ENCODE peak calls at places on chromosome 17, in six cellular contexts. One of them, this sample, is unnamed.

GRCh38 chr17:36674278-36674650 is 72.9 kb downstream of the MRM1 start:
- DNase-seq in GM19239: no peak
- DNase-seq in GM03348: no peak
- DNase-seq in dorsolateral prefrontal cortex: no peak
- DNase-seq in activated CD4-positive, alpha-beta T cell treated with anti-CD3 and anti-CD28 coated beads for 24 hours: no peak
- DNase-seq in GM12878: no peak
- DNase-seq in this sample: no peak

GRCh38 chr17:5587431-5588032 is 3.2 kb upstream of the NLRP1 start:
- DNase-seq in GM19239: peak
- DNase-seq in GM03348: peak
- DNase-seq in dorsolateral prefrontal cortex: no peak
- DNase-seq in activated CD4-positive, alpha-beta T cell treated with anti-CD3 and anti-CD28 coated beads for 24 hours: peak
- DNase-seq in GM12878: no peak
- DNase-seq in this sample: peak

GRCh38 chr17:77228224-77229215 is 87.8 kb downstream of the SEC14L1 start:
- DNase-seq in GM19239: no peak
- DNase-seq in GM03348: no peak
- DNase-seq in dorsolateral prefrontal cortex: no peak
- DNase-seq in activated CD4-positive, alpha-beta T cell treated with anti-CD3 and anti-CD28 coated beads for 24 hours: no peak
- DNase-seq in GM12878: no peak
- DNase-seq in this sample: peak

GRCh38 chr17:64095144-64095882 is 34.6 kb downstream of the ERN1 start:
- DNase-seq in GM19239: no peak
- DNase-seq in GM03348: no peak
- DNase-seq in dorsolateral prefrontal cortex: no peak
- DNase-seq in activated CD4-positive, alpha-beta T cell treated with anti-CD3 and anti-CD28 coated beads for 24 hours: no peak
- DNase-seq in GM12878: no peak
- DNase-seq in this sample: no peak

GRCh38 chr17:3903881-3904286 is 11.0 kb upstream of the CAMKK1 start:
- DNase-seq in GM19239: no peak
- DNase-seq in GM03348: no peak
- DNase-seq in dorsolateral prefrontal cortex: no peak
- DNase-seq in activated CD4-positive, alpha-beta T cell treated with anti-CD3 and anti-CD28 coated beads for 24 hours: no peak
- DNase-seq in GM12878: no peak
- DNase-seq in this sample: no peak

GRCh38 chr17:67818110-67819002 is 6.9 kb upstream of the BPTF start:
- DNase-seq in GM19239: peak
- DNase-seq in GM03348: no peak
- DNase-seq in dorsolateral prefrontal cortex: no peak
- DNase-seq in activated CD4-positive, alpha-beta T cell treated with anti-CD3 and anti-CD28 coated beads for 24 hours: no peak
- DNase-seq in GM12878: peak
- DNase-seq in this sample: no peak

GRCh38 chr17:72258711-72259110 is 137.9 kb downstream of the SOX9 start:
- DNase-seq in GM19239: no peak
- DNase-seq in GM03348: no peak
- DNase-seq in dorsolateral prefrontal cortex: no peak
- DNase-seq in activated CD4-positive, alpha-beta T cell treated with anti-CD3 and anti-CD28 coated beads for 24 hours: no peak
- DNase-seq in GM12878: no peak
- DNase-seq in this sample: no peak

GRCh38 chr17:47872651-47873161 is 21.7 kb upstream of the SP6 start:
- DNase-seq in GM19239: no peak
- DNase-seq in GM03348: peak
- DNase-seq in dorsolateral prefrontal cortex: no peak
- DNase-seq in activated CD4-positive, alpha-beta T cell treated with anti-CD3 and anti-CD28 coated beads for 24 hours: no peak
- DNase-seq in GM12878: no peak
- DNase-seq in this sample: no peak

GRCh38 chr17:70390059-70390458 is 220.7 kb downstream of the KCNJ2 start:
- DNase-seq in GM19239: no peak
- DNase-seq in GM03348: no peak
- DNase-seq in dorsolateral prefrontal cortex: no peak
- DNase-seq in activated CD4-positive, alpha-beta T cell treated with anti-CD3 and anti-CD28 coated beads for 24 hours: no peak
- DNase-seq in GM12878: no peak
- DNase-seq in this sample: no peak

GRCh38 chr17:54899721-54900456 is 763 bp upstream of the TOM1L1 start:
- DNase-seq in GM19239: no peak
- DNase-seq in GM03348: no peak
- DNase-seq in dorsolateral prefrontal cortex: no peak
- DNase-seq in activated CD4-positive, alpha-beta T cell treated with anti-CD3 and anti-CD28 coated beads for 24 hours: no peak
- DNase-seq in GM12878: no peak
- DNase-seq in this sample: no peak

GRCh38 chr17:60594747-60595146 is 5.2 kb upstream of the PPM1D start:
- DNase-seq in GM19239: no peak
- DNase-seq in GM03348: no peak
- DNase-seq in dorsolateral prefrontal cortex: no peak
- DNase-seq in activated CD4-positive, alpha-beta T cell treated with anti-CD3 and anti-CD28 coated beads for 24 hours: no peak
- DNase-seq in GM12878: no peak
- DNase-seq in this sample: no peak

GRCh38 chr17:4711671-4712111 is 1.3 kb downstream of the ARRB2 start:
- DNase-seq in GM19239: no peak
- DNase-seq in GM03348: no peak
- DNase-seq in dorsolateral prefrontal cortex: no peak
- DNase-seq in activated CD4-positive, alpha-beta T cell treated with anti-CD3 and anti-CD28 coated beads for 24 hours: no peak
- DNase-seq in GM12878: no peak
- DNase-seq in this sample: no peak

GRCh38 chr17:42221886-42222745 is 27.8 kb upstream of the GHDC start:
- DNase-seq in GM19239: peak
- DNase-seq in GM03348: peak
- DNase-seq in dorsolateral prefrontal cortex: peak
- DNase-seq in activated CD4-positive, alpha-beta T cell treated with anti-CD3 and anti-CD28 coated beads for 24 hours: peak
- DNase-seq in GM12878: no peak
- DNase-seq in this sample: peak

GRCh38 chr17:72407336-72408121 is 286.7 kb downstream of the SOX9 start:
- DNase-seq in GM19239: peak
- DNase-seq in GM03348: peak
- DNase-seq in dorsolateral prefrontal cortex: peak
- DNase-seq in activated CD4-positive, alpha-beta T cell treated with anti-CD3 and anti-CD28 coated beads for 24 hours: no peak
- DNase-seq in GM12878: no peak
- DNase-seq in this sample: peak

GRCh38 chr17:32496348-32497078 is 9.7 kb downstream of the CDK5R1 start:
- DNase-seq in GM19239: no peak
- DNase-seq in GM03348: peak
- DNase-seq in dorsolateral prefrontal cortex: no peak
- DNase-seq in activated CD4-positive, alpha-beta T cell treated with anti-CD3 and anti-CD28 coated beads for 24 hours: no peak
- DNase-seq in GM12878: no peak
- DNase-seq in this sample: no peak

GRCh38 chr17:35766903-35767510 is 6.3 kb downstream of the C17orf50 start:
- DNase-seq in GM19239: peak
- DNase-seq in GM03348: peak
- DNase-seq in dorsolateral prefrontal cortex: no peak
- DNase-seq in activated CD4-positive, alpha-beta T cell treated with anti-CD3 and anti-CD28 coated beads for 24 hours: peak
- DNase-seq in GM12878: no peak
- DNase-seq in this sample: no peak

GRCh38 chr17:45276031-45276430 is 14.1 kb upstream of the SPATA32 start:
- DNase-seq in GM19239: no peak
- DNase-seq in GM03348: no peak
- DNase-seq in dorsolateral prefrontal cortex: no peak
- DNase-seq in activated CD4-positive, alpha-beta T cell treated with anti-CD3 and anti-CD28 coated beads for 24 hours: no peak
- DNase-seq in GM12878: no peak
- DNase-seq in this sample: no peak

GRCh38 chr17:9054611-9055010 is 33.3 kb downstream of the NTN1 start:
- DNase-seq in GM19239: no peak
- DNase-seq in GM03348: no peak
- DNase-seq in dorsolateral prefrontal cortex: no peak
- DNase-seq in activated CD4-positive, alpha-beta T cell treated with anti-CD3 and anti-CD28 coated beads for 24 hours: no peak
- DNase-seq in GM12878: no peak
- DNase-seq in this sample: no peak

GRCh38 chr17:5607946-5608345 is 23.6 kb upstream of the NLRP1 start:
- DNase-seq in GM19239: no peak
- DNase-seq in GM03348: no peak
- DNase-seq in dorsolateral prefrontal cortex: no peak
- DNase-seq in activated CD4-positive, alpha-beta T cell treated with anti-CD3 and anti-CD28 coated beads for 24 hours: no peak
- DNase-seq in GM12878: no peak
- DNase-seq in this sample: no peak

GRCh38 chr17:75313941-75314550 is 24.8 kb upstream of the SLC25A19 start:
- DNase-seq in GM19239: no peak
- DNase-seq in GM03348: no peak
- DNase-seq in dorsolateral prefrontal cortex: no peak
- DNase-seq in activated CD4-positive, alpha-beta T cell treated with anti-CD3 and anti-CD28 coated beads for 24 hours: no peak
- DNase-seq in GM12878: no peak
- DNase-seq in this sample: no peak

GRCh38 chr17:16486373-16487250 is 5.4 kb downstream of the LRRC75A start:
- DNase-seq in GM19239: no peak
- DNase-seq in GM03348: peak
- DNase-seq in dorsolateral prefrontal cortex: peak
- DNase-seq in activated CD4-positive, alpha-beta T cell treated with anti-CD3 and anti-CD28 coated beads for 24 hours: no peak
- DNase-seq in GM12878: no peak
- DNase-seq in this sample: peak

GRCh38 chr17:83183951-83184506 is 104.6 kb downstream of the METRNL start:
- DNase-seq in GM19239: no peak
- DNase-seq in GM03348: no peak
- DNase-seq in dorsolateral prefrontal cortex: peak
- DNase-seq in activated CD4-positive, alpha-beta T cell treated with anti-CD3 and anti-CD28 coated beads for 24 hours: no peak
- DNase-seq in GM12878: no peak
- DNase-seq in this sample: no peak

GRCh38 chr17:49730078-49730786 is 22.5 kb upstream of the SLC35B1 start:
- DNase-seq in GM19239: no peak
- DNase-seq in GM03348: peak
- DNase-seq in dorsolateral prefrontal cortex: peak
- DNase-seq in activated CD4-positive, alpha-beta T cell treated with anti-CD3 and anti-CD28 coated beads for 24 hours: no peak
- DNase-seq in GM12878: no peak
- DNase-seq in this sample: no peak

GRCh38 chr17:4365628-4366311 is 705 bp downstream of the UBE2G1 start:
- DNase-seq in GM19239: no peak
- DNase-seq in GM03348: peak
- DNase-seq in dorsolateral prefrontal cortex: no peak
- DNase-seq in activated CD4-positive, alpha-beta T cell treated with anti-CD3 and anti-CD28 coated beads for 24 hours: peak
- DNase-seq in GM12878: no peak
- DNase-seq in this sample: no peak

GRCh38 chr17:78185981-78186688 is 717 bp downstream of the TK1 start:
- DNase-seq in GM19239: no peak
- DNase-seq in GM03348: peak
- DNase-seq in dorsolateral prefrontal cortex: no peak
- DNase-seq in activated CD4-positive, alpha-beta T cell treated with anti-CD3 and anti-CD28 coated beads for 24 hours: no peak
- DNase-seq in GM12878: no peak
- DNase-seq in this sample: no peak

GRCh38 chr17:62626719-62627218 is 701 bp upstream of the MRC2 start:
- DNase-seq in GM19239: no peak
- DNase-seq in GM03348: peak
- DNase-seq in dorsolateral prefrontal cortex: no peak
- DNase-seq in activated CD4-positive, alpha-beta T cell treated with anti-CD3 and anti-CD28 coated beads for 24 hours: no peak
- DNase-seq in GM12878: no peak
- DNase-seq in this sample: no peak

GRCh38 chr17:83185023-83186002 is 105.9 kb downstream of the METRNL start:
- DNase-seq in GM19239: no peak
- DNase-seq in GM03348: no peak
- DNase-seq in dorsolateral prefrontal cortex: no peak
- DNase-seq in activated CD4-positive, alpha-beta T cell treated with anti-CD3 and anti-CD28 coated beads for 24 hours: no peak
- DNase-seq in GM12878: no peak
- DNase-seq in this sample: no peak

GRCh38 chr17:73803867-73804539 is 159.8 kb upstream of the SDK2 start:
- DNase-seq in GM19239: no peak
- DNase-seq in GM03348: no peak
- DNase-seq in dorsolateral prefrontal cortex: no peak
- DNase-seq in activated CD4-positive, alpha-beta T cell treated with anti-CD3 and anti-CD28 coated beads for 24 hours: no peak
- DNase-seq in GM12878: no peak
- DNase-seq in this sample: peak

GRCh38 chr17:81208651-81209050 is 14.1 kb downstream of the CEP131 start:
- DNase-seq in GM19239: no peak
- DNase-seq in GM03348: no peak
- DNase-seq in dorsolateral prefrontal cortex: no peak
- DNase-seq in activated CD4-positive, alpha-beta T cell treated with anti-CD3 and anti-CD28 coated beads for 24 hours: no peak
- DNase-seq in GM12878: no peak
- DNase-seq in this sample: no peak

GRCh38 chr17:64385187-64386083 is 5.2 kb downstream of the PECAM1 start:
- DNase-seq in GM19239: no peak
- DNase-seq in GM03348: peak
- DNase-seq in dorsolateral prefrontal cortex: no peak
- DNase-seq in activated CD4-positive, alpha-beta T cell treated with anti-CD3 and anti-CD28 coated beads for 24 hours: no peak
- DNase-seq in GM12878: peak
- DNase-seq in this sample: no peak

GRCh38 chr17:7929158-7930029 is at the start of gene KCNAB3:
- DNase-seq in GM19239: no peak
- DNase-seq in GM03348: peak
- DNase-seq in dorsolateral prefrontal cortex: peak
- DNase-seq in activated CD4-positive, alpha-beta T cell treated with anti-CD3 and anti-CD28 coated beads for 24 hours: peak
- DNase-seq in GM12878: no peak
- DNase-seq in this sample: no peak

GRCh38 chr17:50588391-50589111 is 28.0 kb downstream of the CACNA1G start:
- DNase-seq in GM19239: no peak
- DNase-seq in GM03348: no peak
- DNase-seq in dorsolateral prefrontal cortex: no peak
- DNase-seq in activated CD4-positive, alpha-beta T cell treated with anti-CD3 and anti-CD28 coated beads for 24 hours: no peak
- DNase-seq in GM12878: no peak
- DNase-seq in this sample: no peak

This sample was measured in NCI-H2107.